ENCODE peak calls at places on chromosome 22, in four cellular contexts. X, R, Z and C are unnamed samples.

GRCh38 chr22:46362221-46362933 is 26.9 kb downstream of the TRMU start:
- DNase-seq in X (peak; percentile 32), R (no peak), Z (no peak), C (no peak)

GRCh38 chr22:33726294-33726711 is 194.0 kb downstream of the LARGE1 start:
- DNase-seq in X (no peak), R (no peak), Z (peak; percentile 9), C (no peak)

GRCh38 chr22:40529817-40530216 is 106.7 kb downstream of the MRTFA start:
- DNase-seq in X (no peak), R (no peak), Z (no peak), C (no peak)

GRCh38 chr22:39820266-39820665 is 73.3 kb downstream of the ENTHD1 start:
- DNase-seq in X (no peak), R (no peak), Z (peak; percentile 14), C (no peak)

GRCh38 chr22:38415561-38416321 is 39.3 kb downstream of the KCNJ4 start:
- DNase-seq in X (no peak), R (no peak), Z (no peak), C (no peak)

GRCh38 chr22:34808618-34809017 is 257.3 kb upstream of the ISX start:
- DNase-seq in X (no peak), R (no peak), Z (no peak), C (no peak)

GRCh38 chr22:37968452-37969251 is 15.2 kb downstream of the POLR2F start:
- DNase-seq in X (no peak), R (no peak), Z (no peak), C (no peak)

GRCh38 chr22:42816339-42816738 is 40.7 kb downstream of the ARFGAP3 start:
- DNase-seq in X (no peak), R (peak; percentile 36), Z (no peak), C (no peak)

GRCh38 chr22:49916851-49917250 is 1.4 kb downstream of the ALG12 start:
- DNase-seq in X (no peak), R (no peak), Z (no peak), C (no peak)

GRCh38 chr22:37848587-37849088 is 581 bp upstream of the EIF3L start:
- DNase-seq in X (peak; percentile 43), R (no peak), Z (peak; percentile 42), C (no peak)

GRCh38 chr22:47100646-47101045 is 338.2 kb downstream of the TBC1D22A start:
- DNase-seq in X (no peak), R (no peak), Z (no peak), C (no peak)

GRCh38 chr22:29524440-29525191 is 28.9 kb downstream of the THOC5 start:
- DNase-seq in X (peak; percentile 29), R (peak; percentile 55), Z (peak; percentile 26), C (peak; percentile 64)

GRCh38 chr22:30079952-30080533 is at the start of gene HORMAD2:
- DNase-seq in X (no peak), R (peak; percentile 24), Z (no peak), C (no peak)

GRCh38 chr22:48894064-48894671 is 933.5 kb downstream of the BRD1 start:
- DNase-seq in X (no peak), R (no peak), Z (no peak), C (no peak)
- TF ChIP-seq CTCF in X (peak; percentile 21), R (no peak), Z (no peak), C (no peak)

GRCh38 chr22:20666560-20666959 is 107.4 kb upstream of the SERPIND1 start:
- DNase-seq in X (no peak), R (no peak), Z (no peak), C (no peak)
- TF ChIP-seq CTCF in X (no peak), R (no peak), Z (no peak), C (no peak)

GRCh38 chr22:32646476-32646875 is 155.0 kb upstream of the TIMP3 start:
- DNase-seq in X (no peak), R (no peak), Z (no peak), C (no peak)
- TF ChIP-seq CTCF in X (no peak), R (no peak), Z (no peak), C (no peak)

GRCh38 chr22:27502327-27502726 is 299.2 kb downstream of the MN1 start:
- DNase-seq in X (no peak), R (no peak), Z (no peak), C (no peak)
- TF ChIP-seq CTCF in X (no peak), R (no peak), Z (no peak), C (no peak)

DNA sequence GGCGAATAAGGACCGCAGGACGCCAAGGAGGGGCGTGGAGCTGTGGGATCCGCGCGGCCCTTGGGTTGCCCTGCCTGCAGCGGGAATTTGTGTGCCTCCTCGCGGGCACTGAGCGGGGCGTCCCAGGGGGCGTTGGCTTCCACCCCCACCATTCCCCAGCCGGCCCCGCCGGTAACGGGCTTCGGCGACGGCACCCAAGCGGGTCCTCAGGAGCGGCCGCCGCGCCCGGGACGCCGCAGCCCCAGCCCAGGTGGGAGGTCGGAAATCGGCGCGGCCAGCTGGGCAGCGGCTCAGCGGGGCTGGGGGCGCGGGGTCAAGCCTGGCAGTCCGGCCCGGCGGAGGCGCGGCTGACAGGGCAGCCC is 320 bp downstream of the CLTCL1 start:
- DNase-seq in X (peak; percentile 76), R (peak; percentile 64), Z (no peak), C (peak; percentile 31)
- TF ChIP-seq CTCF in X (no peak), R (no peak), Z (no peak), C (no peak)

GRCh38 chr22:48899523-48900326 is 927.9 kb downstream of the BRD1 start:
- DNase-seq in X (no peak), R (no peak), Z (no peak), C (no peak)

GRCh38 chr22:48898524-48899377 is 928.9 kb downstream of the BRD1 start:
- DNase-seq in X (no peak), R (no peak), Z (no peak), C (no peak)

GRCh38 chr22:48901324-48901723 is 926.3 kb downstream of the BRD1 start:
- DNase-seq in X (no peak), R (no peak), Z (no peak), C (no peak)

GRCh38 chr22:48900626-48901025 is 927.0 kb downstream of the BRD1 start:
- DNase-seq in X (no peak), R (no peak), Z (no peak), C (no peak)

GRCh38 chr22:48900327-48900597 is 927.4 kb downstream of the BRD1 start:
- DNase-seq in X (no peak), R (no peak), Z (no peak), C (no peak)
- TF ChIP-seq CTCF in X (no peak), R (no peak), Z (no peak), C (no peak)

GRCh38 chr22:26555478-26555877 is 34.5 kb downstream of the TPST2 start:
- DNase-seq in X (no peak), R (no peak), Z (no peak), C (no peak)

GRCh38 chr22:26556904-26557303 is 33.0 kb downstream of the TPST2 start:
- DNase-seq in X (no peak), R (no peak), Z (no peak), C (no peak)

GRCh38 chr22:26553056-26553752 is 36.7 kb downstream of the TPST2 start:
- DNase-seq in X (peak; percentile 47), R (no peak), Z (peak; percentile 37), C (no peak)

GRCh38 chr22:26552466-26552865 is 37.5 kb downstream of the TPST2 start:
- DNase-seq in X (no peak), R (no peak), Z (no peak), C (no peak)

DNA sequence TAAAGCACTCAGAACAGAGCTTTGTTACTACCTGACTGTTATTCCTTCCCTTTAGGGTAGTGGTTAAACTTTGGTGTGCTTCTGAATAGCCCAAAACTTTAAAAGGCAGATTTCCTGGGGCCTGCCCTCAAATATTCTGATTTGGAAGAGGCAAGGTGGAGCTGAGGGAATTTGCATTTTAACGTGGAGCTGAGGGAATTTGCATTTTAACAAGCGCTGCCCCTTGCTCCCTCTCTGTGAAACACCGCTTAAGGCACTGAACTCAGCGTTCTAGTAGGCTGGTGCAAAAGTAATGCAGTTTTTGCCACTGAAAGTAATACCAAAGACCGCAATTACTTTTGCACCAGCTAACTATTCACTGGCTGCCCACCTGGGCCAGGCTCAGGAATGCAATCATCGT is 35.0 kb downstream of the TPST2 start:
- DNase-seq in X (no peak), R (no peak), Z (no peak), C (no peak)
- TF ChIP-seq CTCF in X (no peak), R (no peak), Z (no peak), C (no peak)

DNA sequence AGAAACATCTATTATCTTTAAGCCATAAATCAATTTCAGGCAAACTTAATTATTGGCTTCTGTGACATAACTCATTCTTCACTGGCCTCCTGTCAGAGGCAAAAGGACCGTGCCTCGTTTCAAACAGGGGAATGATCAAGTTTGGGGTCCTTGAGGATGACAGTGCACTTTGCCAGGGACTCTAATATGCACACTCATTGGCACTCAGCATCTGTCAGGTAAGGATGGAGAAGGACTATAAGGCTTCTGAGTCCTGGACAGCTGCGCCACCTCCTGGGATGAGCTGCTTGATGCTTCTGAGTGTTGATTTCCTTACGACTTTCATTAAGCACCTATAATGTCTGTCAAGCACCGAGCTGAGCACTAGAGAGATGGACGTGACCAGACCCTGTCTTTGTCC is 20.2 kb downstream of the BPIFC start:
- DNase-seq in X (peak; percentile 17), R (no peak), Z (peak; percentile 59), C (peak; percentile 44)
- TF ChIP-seq CTCF in X (peak; percentile 19), R (peak; percentile 15), Z (peak; percentile 29), C (no peak)